ENCODE peak calls at places on chromosomes 6 and 20, in six cellular contexts. F is AG10803, W is spleen, S is brain microvascular endothelial cell, J is cardiac fibroblast, P is ovary. E is an unnamed sample.

GRCh38 chr20:22686097-22686496 is 101.7 kb upstream of the FOXA2 start:
- DNase-seq in W (no peak), S (peak), P (peak), F (peak), J (peak), E (peak)

GRCh38 chr6:169854813-169855212 is 103.4 kb downstream of the ERMARD start:
- DNase-seq in W (no peak), F (no peak), P (no peak), S (no peak), J (no peak), E (no peak)

GRCh38 chr6:170524188-170524535 is 28.9 kb downstream of the PSMB1 start:
- DNase-seq in S (no peak), F (no peak), W (no peak), P (no peak), J (no peak), E (no peak)

GRCh38 chr6:143397229-143398222 is 53.0 kb downstream of the ADAT2 start:
- DNase-seq in F (peak), J (peak), P (peak), W (no peak), S (peak), E (peak)

GRCh38 chr6:115740907-115741306 is 319.8 kb downstream of the FRK start:
- DNase-seq in W (no peak), F (no peak), J (no peak), P (no peak), S (no peak), E (no peak)

GRCh38 chr20:62755817-62756724 is 40.2 kb upstream of the MRGBP start:
- DNase-seq in P (no peak), J (no peak), F (no peak), S (no peak), W (peak), E (no peak)

GRCh38 chr6:35568967-35569606 is 56.4 kb upstream of the TULP1 start:
- DNase-seq in S (no peak), P (no peak), F (no peak), J (peak), W (peak), E (peak)

GRCh38 chr6:34979994-34980393 is 90.9 kb downstream of the ANKS1A start:
- DNase-seq in P (no peak), J (no peak), F (no peak), S (no peak), W (no peak), E (no peak)

GRCh38 chr20:36824142-36824940 is 50.8 kb upstream of the DSN1 start:
- DNase-seq in J (no peak), P (no peak), F (no peak), S (no peak), W (no peak), E (no peak)

GRCh38 chr20:12916699-12917098 is 92.1 kb upstream of the SPTLC3 start:
- DNase-seq in P (no peak), W (no peak), S (no peak), F (no peak), J (no peak), E (no peak)

GRCh38 chr6:37637562-37638413 is 59.9 kb downstream of the MDGA1 start:
- DNase-seq in F (no peak), P (no peak), J (no peak), S (no peak), W (no peak), E (no peak)

GRCh38 chr6:106572436-106572835 is 56.9 kb downstream of the RTN4IP1 start:
- DNase-seq in J (no peak), W (no peak), S (no peak), F (no peak), P (no peak), E (no peak)

GRCh38 chr20:57260959-57261357 is 5.5 kb downstream of the BMP7 start:
- DNase-seq in W (no peak), F (no peak), P (no peak), J (no peak), S (no peak), E (no peak)

GRCh38 chr20:53408728-53409157 is 184.9 kb downstream of the ZNF217 start:
- DNase-seq in S (no peak), P (no peak), F (peak), W (no peak), J (peak), E (no peak)

GRCh38 chr20:58420798-58421496 is 31.9 kb downstream of the VAPB start:
- DNase-seq in J (peak), P (no peak), F (peak), W (no peak), S (peak), E (peak)

GRCh38 chr6:112085666-112086065 is 1.6 kb downstream of the TUBE1 start:
- DNase-seq in W (no peak), S (no peak), P (no peak), J (peak), F (no peak), E (no peak)

GRCh38 chr6:50123686-50124085 is 74.0 kb upstream of the DEFB112 start:
- DNase-seq in S (no peak), W (no peak), J (no peak), F (no peak), P (no peak), E (no peak)

GRCh38 chr6:20534906-20535305 is 649 bp downstream of the CDKAL1 start:
- DNase-seq in J (no peak), F (no peak), S (no peak), P (no peak), W (no peak), E (no peak)

GRCh38 chr20:37276494-37277252 is 12.8 kb upstream of the MANBAL start:
- DNase-seq in W (no peak), F (peak), S (peak), P (peak), J (peak), E (peak)

GRCh38 chr6:168193816-168194701 is 115.0 kb upstream of the FRMD1 start:
- DNase-seq in W (no peak), J (peak), S (no peak), F (no peak), P (no peak), E (no peak)

GRCh38 chr6:140661691-140662090 is 1287.2 kb upstream of the CITED2 start:
- DNase-seq in J (no peak), S (no peak), P (no peak), F (peak), W (no peak), E (no peak)

GRCh38 chr6:19692506-19693298 is 144.5 kb upstream of the ID4 start:
- DNase-seq in P (no peak), F (no peak), S (no peak), J (no peak), W (no peak), E (no peak)

GRCh38 chr6:118719351-118720124 is 68.1 kb upstream of the CEP85L start:
- DNase-seq in F (no peak), J (no peak), W (peak), S (no peak), P (peak), E (no peak)

GRCh38 chr20:49642808-49643207 is 70.9 kb downstream of the B4GALT5 start:
- DNase-seq in J (no peak), S (no peak), P (no peak), F (no peak), W (no peak), E (no peak)

GRCh38 chr6:12592634-12593033 is 123.9 kb upstream of the PHACTR1 start:
- DNase-seq in P (no peak), S (no peak), W (no peak), J (no peak), F (peak), E (peak)

GRCh38 chr6:75694406-75694805 is 54.6 kb upstream of the MYO6 start:
- DNase-seq in P (no peak), S (no peak), J (no peak), W (no peak), F (no peak), E (no peak)

GRCh38 chr6:4289770-4290320 is 154.5 kb upstream of the ECI2 start:
- DNase-seq in F (no peak), W (no peak), S (no peak), P (no peak), J (no peak), E (no peak)

GRCh38 chr20:35328095-35328685 is 36.0 kb upstream of the FAM83C start:
- DNase-seq in J (no peak), P (no peak), F (no peak), W (no peak), S (no peak), E (no peak)

GRCh38 chr20:35326732-35327073 is 34.5 kb upstream of the FAM83C start:
- DNase-seq in P (no peak), S (no peak), J (no peak), F (no peak), W (no peak), E (no peak)

GRCh38 chr20:35327074-35327976 is 35.1 kb upstream of the FAM83C start:
- DNase-seq in J (no peak), P (no peak), S (no peak), F (no peak), W (no peak), E (peak)

GRCh38 chr20:35326021-35326731 is 34.0 kb upstream of the FAM83C start:
- DNase-seq in W (no peak), S (no peak), F (no peak), J (no peak), P (no peak), E (no peak)

DNA sequence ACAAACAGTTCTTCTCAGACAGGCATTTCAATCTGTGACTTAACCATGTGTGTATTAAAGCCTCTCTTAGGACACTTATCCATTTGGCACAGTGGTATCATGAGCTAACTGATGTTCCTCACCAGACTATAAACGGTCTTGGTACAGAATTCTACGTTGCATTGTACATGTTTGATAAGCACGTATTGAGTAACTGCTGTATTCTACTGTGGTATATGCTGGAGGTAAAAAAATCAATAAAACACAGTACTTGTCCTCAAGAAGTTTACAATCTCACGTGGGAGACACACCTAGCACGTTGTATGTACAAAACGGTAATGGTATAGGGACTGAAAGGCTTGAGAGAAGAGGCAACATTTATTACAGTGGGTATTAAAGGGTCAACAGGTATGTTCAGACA is 33.2 kb upstream of the FAM83C start:
- DNase-seq in W (no peak), J (no peak), F (no peak), P (no peak), S (no peak), E (no peak)
- H3K4me3 ChIP-seq in W (no peak), J (no peak), F (no peak), P (no peak), S (no peak), E (no peak)

GRCh38 chr20:59525500-59526241 is 78.7 kb upstream of the PHACTR3 start:
- DNase-seq in W (no peak), S (peak), J (peak), F (peak), P (peak), E (peak)

GRCh38 chr20:59520814-59521213 is 83.5 kb upstream of the PHACTR3 start:
- DNase-seq in J (no peak), P (no peak), S (no peak), F (no peak), W (no peak), E (no peak)

GRCh38 chr20:59526242-59527225 is 77.8 kb upstream of the PHACTR3 start:
- DNase-seq in F (no peak), S (no peak), P (no peak), J (no peak), W (no peak), E (no peak)
- TF ChIP-seq CTCF in F (peak), S (peak), P (no peak), J (peak), W (no peak), E (peak)

DNA sequence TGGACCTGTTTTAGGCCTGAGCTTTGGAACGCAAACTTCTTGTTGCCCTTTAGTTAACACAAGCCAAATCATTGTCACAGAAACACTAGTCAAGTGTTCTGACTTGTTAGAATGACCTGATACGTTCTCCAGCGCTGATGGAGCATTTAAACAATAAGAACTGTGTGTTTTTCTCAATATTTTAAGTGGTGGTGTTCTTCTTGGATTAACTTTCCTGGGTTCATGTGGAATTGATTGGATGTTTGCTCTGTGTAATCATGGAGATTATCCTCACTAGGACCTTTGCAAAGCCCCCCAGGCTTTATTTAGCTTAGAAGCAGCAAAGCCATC is 1.6 kb downstream of the LRRC1 start:
- DNase-seq in S (no peak), J (no peak), P (no peak), W (no peak), F (no peak), E (no peak)
- H3K4me3 ChIP-seq in S (peak), J (no peak), P (no peak), W (no peak), F (peak), E (peak)

DNA sequence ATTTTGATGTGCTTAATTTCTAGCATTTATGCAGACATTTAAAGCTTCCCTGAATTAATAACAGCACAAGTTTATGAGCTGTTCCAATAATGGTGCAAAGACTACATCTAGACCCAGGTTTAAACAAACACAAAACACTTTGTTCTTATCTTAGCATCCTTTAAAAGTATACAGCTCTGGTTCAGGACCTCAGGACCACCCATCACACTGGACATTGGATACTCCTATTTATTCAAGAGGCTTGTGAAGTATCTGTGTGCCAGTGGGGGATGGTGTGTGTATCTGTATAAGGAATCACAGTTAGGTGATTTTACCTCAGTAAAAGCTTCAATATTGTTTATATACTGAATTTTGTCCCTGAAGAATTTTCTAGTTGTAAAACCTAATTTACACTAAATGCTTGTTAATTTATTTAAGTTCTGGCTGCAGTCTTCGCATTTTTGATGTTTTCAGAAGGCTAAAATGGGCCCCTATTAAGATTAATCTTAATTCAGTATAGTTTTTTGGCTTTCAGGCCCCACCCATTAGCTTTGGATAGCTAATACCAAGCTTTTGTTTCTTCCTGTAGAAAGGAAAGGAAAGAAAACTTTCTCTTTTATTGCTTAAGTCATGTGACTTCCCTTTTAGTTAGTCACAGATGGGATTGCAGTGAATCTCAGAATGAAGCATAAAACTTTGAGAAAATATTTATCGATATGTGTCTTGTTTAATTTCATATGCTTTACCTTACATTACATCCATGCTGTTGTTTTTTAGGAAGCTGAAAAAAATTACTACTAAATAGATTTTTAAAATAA is 13.1 kb downstream of the LIN28B start:
- DNase-seq in W (no peak), F (no peak), J (no peak), S (no peak), P (no peak), E (peak)
- TF ChIP-seq CTCF in W (no peak), F (no peak), J (no peak), S (no peak), P (no peak), E (no peak)

GRCh38 chr6:27146706-27147507 is 100.6 kb upstream of the PRSS16 start:
- DNase-seq in P (peak), W (peak), S (peak), F (peak), J (peak), E (peak)

GRCh38 chr6:27143474-27144026 is 104.0 kb upstream of the PRSS16 start:
- DNase-seq in P (no peak), J (no peak), W (no peak), F (no peak), S (no peak), E (no peak)

GRCh38 chr6:27141472-27142015 is 106.0 kb upstream of the PRSS16 start:
- DNase-seq in P (no peak), S (no peak), F (no peak), W (no peak), J (no peak), E (no peak)

GRCh38 chr6:27145731-27146455 is 101.6 kb upstream of the PRSS16 start:
- DNase-seq in S (peak), P (peak), F (peak), W (peak), J (peak), E (peak)

GRCh38 chr6:27144740-27145079 is 102.8 kb upstream of the PRSS16 start:
- DNase-seq in W (no peak), J (no peak), P (no peak), F (no peak), S (no peak), E (no peak)
- H3K4me3 ChIP-seq in W (peak), J (peak), P (peak), F (peak), S (peak), E (peak)

DNA sequence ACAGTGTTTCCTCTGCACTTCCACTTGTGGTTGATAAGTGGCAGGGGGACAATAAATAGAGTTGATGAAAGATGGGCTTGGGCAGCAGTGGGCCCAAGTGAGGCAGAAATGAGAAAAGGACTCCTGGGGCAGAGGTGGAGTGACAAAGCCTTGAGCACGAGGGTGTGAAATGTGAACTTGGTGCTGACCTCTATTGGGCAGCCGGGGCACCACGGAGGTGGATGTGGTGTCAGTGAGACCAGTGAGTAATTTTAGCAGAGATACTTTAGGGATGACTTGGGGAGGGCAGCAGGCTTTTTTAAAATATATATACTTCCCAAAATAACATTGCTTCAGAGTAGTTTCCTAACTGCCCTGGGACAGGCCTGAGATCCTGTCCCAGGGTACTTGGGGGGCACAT is 30.6 kb upstream of the MYLK2 start:
- DNase-seq in S (no peak), F (peak), P (no peak), W (no peak), J (peak), E (peak)
- TF ChIP-seq CTCF in S (peak), F (peak), P (no peak), W (no peak), J (peak), E (no peak)

GRCh38 chr6:27830212-27830664 is 82.0 kb downstream of the OR2B2 start:
- DNase-seq in F (no peak), J (no peak), P (no peak), W (no peak), S (no peak), E (no peak)

GRCh38 chr6:27834384-27834783 is 77.8 kb downstream of the OR2B2 start:
- DNase-seq in P (no peak), J (no peak), W (no peak), F (no peak), S (no peak), E (peak)

GRCh38 chr6:27825025-27825823 is 87.0 kb downstream of the OR2B2 start:
- DNase-seq in F (no peak), S (no peak), W (no peak), J (no peak), P (no peak), E (peak)

GRCh38 chr6:27834879-27835549 is 77.2 kb downstream of the OR2B2 start:
- DNase-seq in W (no peak), S (no peak), P (no peak), F (no peak), J (no peak), E (no peak)

GRCh38 chr6:27829453-27830211 is 82.6 kb downstream of the OR2B2 start:
- DNase-seq in S (no peak), W (no peak), F (no peak), P (no peak), J (no peak), E (no peak)
- H3K4me3 ChIP-seq in S (peak), W (no peak), F (peak), P (no peak), J (peak), E (peak)

E was measured in foreskin fibroblast.